ENCODE peak calls at places on chromosome 21, in ten cellular contexts. M is left ventricle myocardium inferior, E is endothelial cell of umbilical vein, S is spleen, D is kidney, P is neural progenitor cell, N is upper lobe of right lung, Q is fibroblast of pulmonary artery, O is lower lobe of right lung, I is ovary. T is an unnamed sample.

GRCh38 chr21:36948686-36949085 is 17.8 kb downstream of the HLCS start:
- DNase-seq in M (no peak), E (no peak), S (no peak), D (no peak), P (no peak), N (no peak), Q (peak; percentile 58), O (no peak), I (no peak), T (no peak)

GRCh38 chr21:31656199-31657095 is 3.0 kb upstream of the SOD1 start:
- DNase-seq in M (no peak), E (no peak), S (no peak), D (no peak), P (no peak), N (no peak), Q (no peak), O (no peak), I (no peak), T (no peak)

GRCh38 chr21:43893536-43894205 is 28.6 kb downstream of the AGPAT3 start:
- DNase-seq in M (no peak), E (peak; percentile 88), S (peak; percentile 79), D (no peak), P (no peak), N (no peak), Q (no peak), O (no peak), I (no peak), T (no peak)

GRCh38 chr21:36721817-36722216 is 22.9 kb downstream of the SIM2 start:
- DNase-seq in M (no peak), E (no peak), S (peak; percentile 36), D (peak; percentile 15), P (no peak), N (peak; percentile 30), Q (no peak), O (no peak), I (no peak), T (no peak)

GRCh38 chr21:34701726-34702125 is 32.9 kb downstream of the CLIC6 start:
- DNase-seq in M (no peak), E (no peak), S (no peak), D (no peak), P (no peak), N (no peak), Q (no peak), O (no peak), I (no peak), T (no peak)

GRCh38 chr21:34185051-34185750 is 111.8 kb downstream of the MRPS6 start:
- DNase-seq in M (no peak), E (no peak), S (no peak), D (no peak), P (peak; percentile 70), N (no peak), Q (no peak), O (no peak), I (no peak), T (no peak)

GRCh38 chr21:31195334-31196015 is 148.6 kb downstream of the TIAM1 start:
- DNase-seq in M (no peak), E (no peak), S (no peak), D (no peak), P (no peak), N (no peak), Q (no peak), O (no peak), I (no peak), T (no peak)

GRCh38 chr21:39911792-39912191 is 44.6 kb downstream of the PCP4 start:
- DNase-seq in M (no peak), E (no peak), S (no peak), D (no peak), P (no peak), N (no peak), Q (no peak), O (no peak), I (no peak), T (no peak)

GRCh38 chr21:17548262-17548661 is 35.4 kb downstream of the CXADR start:
- DNase-seq in M (no peak), E (no peak), S (no peak), D (no peak), P (no peak), N (no peak), Q (no peak), O (no peak), I (no peak), T (no peak)

GRCh38 chr21:35933466-35933865 is 126.9 kb downstream of the SETD4 start:
- DNase-seq in M (peak; percentile 43), E (peak; percentile 90), S (no peak), D (peak; percentile 84), P (peak; percentile 17), N (no peak), Q (peak; percentile 86), O (no peak), I (peak; percentile 45), T (peak; percentile 59)

GRCh38 chr21:37225440-37225839 is 41.7 kb downstream of the VPS26C start:
- DNase-seq in M (no peak), E (no peak), S (no peak), D (no peak), P (no peak), N (no peak), Q (no peak), O (no peak), I (no peak), T (no peak)

GRCh38 chr21:39188521-39189139 is 5.4 kb upstream of the PSMG1 start:
- DNase-seq in M (no peak), E (no peak), S (no peak), D (no peak), P (no peak), N (no peak), Q (no peak), O (no peak), I (no peak), T (no peak)

GRCh38 chr21:43689556-43690337 is 29.2 kb upstream of the PDXK start:
- DNase-seq in M (no peak), E (no peak), S (peak; percentile 60), D (no peak), P (no peak), N (no peak), Q (no peak), O (no peak), I (no peak), T (no peak)

GRCh38 chr21:25329227-25329626 is 278.1 kb downstream of the MRPL39 start:
- DNase-seq in M (no peak), E (no peak), S (no peak), D (no peak), P (no peak), N (no peak), Q (peak; percentile 83), O (no peak), I (no peak), T (no peak)

GRCh38 chr21:35664683-35665082 is 395.6 kb downstream of the SETD4 start:
- DNase-seq in M (no peak), E (no peak), S (no peak), D (no peak), P (no peak), N (no peak), Q (no peak), O (no peak), I (no peak), T (no peak)

GRCh38 chr21:23664193-23664694 is 1943.0 kb downstream of the MRPL39 start:
- DNase-seq in M (no peak), E (no peak), S (no peak), D (no peak), P (no peak), N (no peak), Q (no peak), O (no peak), I (no peak), T (no peak)
- H3K4me3 ChIP-seq in M (no peak overlapping the region), E (no peak overlapping the region), S (no peak overlapping the region), D (no peak overlapping the region), P (no peak overlapping the region), N (no peak overlapping the region), Q (no peak overlapping the region), O (no peak overlapping the region), I (no peak overlapping the region), T (no peak overlapping the region)

GRCh38 chr21:29939859-29940245 is at the start of gene GRIK1:
- DNase-seq in M (no peak), E (no peak), S (no peak), D (peak; percentile 57), P (peak; percentile 60), N (no peak), Q (no peak), O (no peak), I (no peak), T (no peak)
- H3K4me3 ChIP-seq in M (peak within 1 kb of the TSS; percentile 50), E (no peak within 1 kb of the TSS), S (peak within 1 kb of the TSS; percentile 9), D (peak within 1 kb of the TSS; percentile 36), P (peak within 1 kb of the TSS; percentile 65), N (no peak within 1 kb of the TSS), Q (peak within 1 kb of the TSS; percentile 2), O (no peak within 1 kb of the TSS), I (no peak within 1 kb of the TSS), T (peak within 1 kb of the TSS; percentile 5)

DNA sequence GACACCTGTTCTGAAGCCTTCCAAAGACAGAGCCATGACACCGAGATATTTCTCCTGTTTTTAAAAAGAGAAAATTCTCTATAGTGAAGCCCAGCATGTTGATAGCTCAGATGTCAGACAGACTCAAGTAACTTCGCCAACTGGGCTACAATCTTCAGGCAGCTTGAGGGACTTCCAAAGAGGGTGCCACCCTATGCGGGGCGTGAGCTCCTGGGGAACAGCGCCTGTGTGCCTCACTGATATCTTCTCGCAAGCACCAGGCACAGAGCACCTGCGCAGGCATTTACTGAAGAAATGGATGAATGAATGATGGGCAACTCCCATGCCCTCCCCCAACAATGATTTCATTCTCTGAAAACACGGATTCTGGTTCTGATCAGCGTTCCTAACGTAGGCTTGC is 17.6 kb downstream of the RIPK4 start:
- DNase-seq in M (no peak), E (no peak), S (peak; percentile 41), D (no peak), P (no peak), N (no peak), Q (no peak), O (no peak), I (no peak), T (no peak)
- H3K4me3 ChIP-seq in M (no peak overlapping the region), E (no peak overlapping the region), S (no peak overlapping the region), D (no peak overlapping the region), P (no peak overlapping the region), N (no peak overlapping the region), Q (no peak overlapping the region), O (no peak overlapping the region), I (no peak overlapping the region), T (no peak overlapping the region)

GRCh38 chr21:22813201-22813600 is 1815.0 kb downstream of the NCAM2 start:
- DNase-seq in M (no peak), E (no peak), S (no peak), D (no peak), P (no peak), N (no peak), Q (no peak), O (no peak), I (no peak), T (no peak)
- H3K4me3 ChIP-seq in M (no peak overlapping the region), E (no peak overlapping the region), S (no peak overlapping the region), D (no peak overlapping the region), P (no peak overlapping the region), N (no peak overlapping the region), Q (no peak overlapping the region), O (no peak overlapping the region), I (no peak overlapping the region), T (no peak overlapping the region)

GRCh38 chr21:29256125-29256895 is 42.4 kb upstream of the BACH1 start:
- DNase-seq in M (no peak), E (peak; percentile 52), S (no peak), D (no peak), P (no peak), N (no peak), Q (no peak), O (no peak), I (no peak), T (no peak)
- H3K4me3 ChIP-seq in M (no peak overlapping the region), E (no peak overlapping the region), S (no peak overlapping the region), D (no peak overlapping the region), P (no peak overlapping the region), N (no peak overlapping the region), Q (no peak overlapping the region), O (no peak overlapping the region), I (no peak overlapping the region), T (no peak overlapping the region)

GRCh38 chr21:45543371-45543709 is 1.1 kb upstream of the SLC19A1 start:
- DNase-seq in M (peak; percentile 15), E (no peak), S (no peak), D (no peak), P (no peak), N (no peak), Q (no peak), O (peak; percentile 43), I (peak; percentile 28), T (peak; percentile 56)
- H3K4me3 ChIP-seq in M (no peak overlapping the region), E (no peak overlapping the region), S (peak overlapping the region; percentile 90), D (no peak overlapping the region), P (peak overlapping the region; percentile 98), N (no peak overlapping the region), Q (no peak overlapping the region), O (peak overlapping the region; percentile 59), I (no peak overlapping the region), T (no peak overlapping the region)

T was measured in heart left ventricle.